ENCODE peak calls at places on chromosomes 5 and 9, in ten cellular contexts. A, S, F, R, O, C, B, X, Z and Y are unnamed samples.

GRCh38 chr9:109254317-109254716 is 66.5 kb downstream of the EPB41L4B start:
- DNase-seq in A (no peak), S (peak), F (no peak), R (no peak), O (no peak), C (no peak), B (no peak), X (no peak), Z (peak), Y (no peak)

GRCh38 chr5:13403351-13403750 is 541.1 kb downstream of the DNAH5 start:
- DNase-seq in A (no peak), S (no peak), F (no peak), R (no peak), O (no peak), C (no peak), B (no peak), X (no peak), Z (no peak), Y (no peak)

GRCh38 chr9:112175796-112176315 is 759 bp upstream of the SUSD1 start:
- DNase-seq in A (no peak), S (no peak), F (no peak), R (no peak), O (peak), C (no peak), B (no peak), X (no peak), Z (no peak), Y (no peak)

GRCh38 chr5:126780165-126780827 is 3.4 kb downstream of the LMNB1 start:
- DNase-seq in A (peak), S (peak), F (peak), R (no peak), O (peak), C (peak), B (peak), X (peak), Z (peak), Y (no peak)

GRCh38 chr5:149238540-149238939 is 33.1 kb upstream of the AFAP1L1 start:
- DNase-seq in A (no peak), S (peak), F (no peak), R (no peak), O (no peak), C (no peak), B (no peak), X (no peak), Z (peak), Y (no peak)

GRCh38 chr9:37801287-37801850 is 772 bp downstream of the DCAF10 start:
- DNase-seq in A (no peak), S (peak), F (no peak), R (peak), O (no peak), C (no peak), B (peak), X (no peak), Z (peak), Y (peak)

GRCh38 chr5:73901045-73901444 is 275.0 kb downstream of the ARHGEF28 start:
- DNase-seq in A (no peak), S (peak), F (no peak), R (no peak), O (no peak), C (no peak), B (no peak), X (no peak), Z (no peak), Y (no peak)

GRCh38 chr5:175640108-175640507 is 17.8 kb upstream of the HRH2 start:
- DNase-seq in A (no peak), S (no peak), F (no peak), R (no peak), O (no peak), C (no peak), B (no peak), X (no peak), Z (no peak), Y (no peak)

GRCh38 chr5:3601060-3601710 is 5.6 kb downstream of the IRX1 start:
- DNase-seq in A (no peak), S (no peak), F (no peak), R (no peak), O (no peak), C (no peak), B (no peak), X (no peak), Z (no peak), Y (peak)

GRCh38 chr9:108913391-108913790 is 20.5 kb downstream of the ELP1 start:
- DNase-seq in A (peak), S (no peak), F (no peak), R (no peak), O (no peak), C (no peak), B (no peak), X (no peak), Z (no peak), Y (no peak)

GRCh38 chr5:154757647-154758406 is 2.6 kb downstream of the LARP1 start:
- DNase-seq in A (peak), S (no peak), F (peak), R (no peak), O (peak), C (no peak), B (peak), X (peak), Z (no peak), Y (no peak)

GRCh38 chr5:143516249-143516648 is 112.8 kb upstream of the NR3C1 start:
- DNase-seq in A (no peak), S (no peak), F (no peak), R (no peak), O (no peak), C (no peak), B (no peak), X (no peak), Z (no peak), Y (no peak)

GRCh38 chr9:19229725-19230355 is 653 bp upstream of the DENND4C start:
- DNase-seq in A (peak), S (no peak), F (peak), R (peak), O (peak), C (peak), B (no peak), X (peak), Z (peak), Y (peak)

GRCh38 chr5:76290321-76290757 is 112.7 kb upstream of the IQGAP2 start:
- DNase-seq in A (no peak), S (no peak), F (no peak), R (no peak), O (no peak), C (no peak), B (peak), X (no peak), Z (no peak), Y (no peak)

GRCh38 chr5:61167382-61167781 is 5.1 kb upstream of the SMIM15 start:
- DNase-seq in A (no peak), S (peak), F (no peak), R (no peak), O (no peak), C (peak), B (peak), X (no peak), Z (no peak), Y (no peak)

GRCh38 chr5:139588962-139589361 is 27.8 kb downstream of the UBE2D2 start:
- DNase-seq in A (no peak), S (no peak), F (no peak), R (no peak), O (no peak), C (no peak), B (no peak), X (no peak), Z (no peak), Y (no peak)